ENCODE peak calls at places on chromosomes 1 and 21, in four cellular contexts. S, I, T and B are unnamed samples.

GRCh38 chr1:30132602-30133271 is 590.6 kb downstream of the MATN1 start:
- DNase-seq in I (no peak), T (no peak), S (no peak), B (no peak)

GRCh38 chr1:177571076-177571475 is 398.8 kb downstream of the SEC16B start:
- DNase-seq in S (no peak), T (no peak), I (no peak), B (no peak)

GRCh38 chr21:43861716-43862115 is 3.3 kb upstream of the AGPAT3 start:
- DNase-seq in I (no peak), T (peak), S (no peak), B (no peak)

GRCh38 chr1:234970731-234971476 is 157.7 kb downstream of the TOMM20 start:
- DNase-seq in I (peak), S (peak), T (peak), B (peak)

GRCh38 chr21:29182674-29183073 is 52.2 kb downstream of the MAP3K7CL start:
- DNase-seq in I (peak), T (no peak), S (no peak), B (no peak)

GRCh38 chr21:25562660-25563059 is 44.6 kb downstream of the MRPL39 start:
- DNase-seq in I (no peak), S (no peak), T (no peak), B (no peak)

GRCh38 chr1:208025036-208025435 is 114.1 kb upstream of the CD34 start:
- DNase-seq in S (peak), I (no peak), T (peak), B (no peak)

GRCh38 chr21:38912355-38912619 is 106.6 kb downstream of the ETS2 start:
- DNase-seq in I (no peak), T (no peak), S (no peak), B (no peak)

GRCh38 chr1:7407980-7408770 is 362.9 kb upstream of the VAMP3 start:
- DNase-seq in I (no peak), S (no peak), T (no peak), B (no peak)

GRCh38 chr21:35529141-35529863 is 480.2 kb upstream of the RUNX1 start:
- DNase-seq in T (no peak), I (no peak), S (no peak), B (no peak)

GRCh38 chr1:174114788-174115448 is 44.4 kb upstream of the RABGAP1L start:
- DNase-seq in T (no peak), I (peak), S (no peak), B (peak)

GRCh38 chr21:41247561-41247968 is 69.0 kb upstream of the FAM3B start:
- DNase-seq in I (no peak), T (peak), S (no peak), B (no peak)

GRCh38 chr1:7869136-7869905 is 16.5 kb upstream of the UTS2 start:
- DNase-seq in S (no peak), T (no peak), I (no peak), B (peak)

GRCh38 chr1:22290157-22290556 is 147.3 kb upstream of the WNT4 start:
- DNase-seq in I (no peak), S (no peak), T (peak), B (no peak)

GRCh38 chr1:36366091-36366661 is 19.5 kb downstream of the STK40 start:
- DNase-seq in I (no peak), S (no peak), T (no peak), B (no peak)

GRCh38 chr1:20483098-20483832 is 2.7 kb downstream of the CAMK2N1 start:
- DNase-seq in T (no peak), I (no peak), S (no peak), B (no peak)

GRCh38 chr1:22350171-22350961 is 101.3 kb upstream of the ZBTB40 start:
- DNase-seq in S (no peak), T (no peak), I (no peak), B (no peak)

GRCh38 chr1:203130358-203130992 is 2.9 kb downstream of the ADORA1 start:
- DNase-seq in S (no peak), I (no peak), T (peak), B (no peak)

GRCh38 chr1:155856975-155857930 is at the start of gene GON4L:
- DNase-seq in S (peak), I (peak), T (peak), B (peak)

GRCh38 chr1:160157174-160157573 is 5.8 kb downstream of the ATP1A4 start:
- DNase-seq in T (no peak), I (no peak), S (no peak), B (no peak)

GRCh38 chr1:80054129-80054528 is 1047.6 kb upstream of the ADGRL4 start:
- DNase-seq in S (peak), T (no peak), I (peak), B (peak)

GRCh38 chr1:239874831-239875230 is 216.9 kb upstream of the FMN2 start:
- DNase-seq in T (no peak), I (no peak), S (no peak), B (no peak)

GRCh38 chr21:28742527-28742926 is 250.2 kb downstream of the LTN1 start:
- DNase-seq in T (no peak), S (no peak), I (peak), B (peak)

GRCh38 chr1:35031103-35031452 is 667 bp downstream of the ZMYM6 start:
- DNase-seq in I (peak), T (no peak), S (no peak), B (peak)

GRCh38 chr1:209646558-209646957 is 5.7 kb downstream of the LAMB3 start:
- DNase-seq in S (no peak), I (peak), T (no peak), B (peak)

GRCh38 chr1:197521118-197521739 is 253.2 kb downstream of the CRB1 start:
- DNase-seq in S (no peak), T (no peak), I (peak), B (peak)

GRCh38 chr1:153990468-153991150 is at the start of gene RPS27:
- DNase-seq in S (peak), I (peak), T (peak), B (peak)

GRCh38 chr1:185916866-185917265 is 182.7 kb downstream of the HMCN1 start:
- DNase-seq in S (no peak), T (no peak), I (peak), B (peak)

GRCh38 chr1:110637475-110637874 is 31.3 kb upstream of the KCNA2 start:
- DNase-seq in I (no peak), S (no peak), T (no peak), B (no peak)

GRCh38 chr1:167555971-167556714 is 2.6 kb upstream of the CREG1 start:
- DNase-seq in T (peak), S (no peak), I (peak), B (peak)

GRCh38 chr1:183070234-183070922 is 47.2 kb downstream of the LAMC1 start:
- DNase-seq in T (no peak), S (no peak), I (peak), B (no peak)

GRCh38 chr1:22754106-22754768 is 43.6 kb downstream of the EPHB2 start:
- DNase-seq in T (no peak), I (peak), S (no peak), B (no peak)

GRCh38 chr21:46156678-46157077 is 1.3 kb upstream of the FTCD start:
- DNase-seq in S (no peak), I (no peak), T (no peak), B (no peak)

GRCh38 chr1:2081326-2081885 is 31.2 kb downstream of the PRKCZ start:
- DNase-seq in T (no peak), S (no peak), I (no peak), B (no peak)

GRCh38 chr1:177170756-177171535 is at the start of gene BRINP2:
- DNase-seq in S (no peak), I (no peak), T (no peak), B (peak)

GRCh38 chr1:221192055-221192454 is 312.8 kb downstream of the HLX start:
- DNase-seq in I (no peak), S (no peak), T (no peak), B (no peak)